ENCODE peak calls at places on chromosomes 2 and 18, in four cellular contexts. C is C1 segment of cervical spinal cord, A is H9, K is Calu3. D is an unnamed sample.

GRCh38 chr2:228559774-228560415 is 378.4 kb upstream of the SPHKAP start:
- DNase-seq in C (no peak), A (no peak), K (no peak), D (no peak)

GRCh38 chr2:231557571-231558217 is 27.4 kb upstream of the NMUR1 start:
- DNase-seq in C (no peak), A (peak; percentile 80), K (peak; percentile 55), D (no peak)

GRCh38 chr2:241048149-241048948 is 49.9 kb downstream of the SNED1 start:
- DNase-seq in C (no peak), A (no peak), K (no peak), D (no peak)

GRCh38 chr2:27992787-27993747 is 102.5 kb downstream of the BABAM2 start:
- DNase-seq in C (no peak), A (no peak), K (peak; percentile 11), D (no peak)

GRCh38 chr2:105525201-105525600 is 126.3 kb upstream of the FHL2 start:
- DNase-seq in C (no peak), A (no peak), K (no peak), D (no peak)

GRCh38 chr2:60172801-60173200 is 380.7 kb downstream of the BCL11A start:
- DNase-seq in C (no peak), A (no peak), K (no peak), D (no peak)

GRCh38 chr18:76052196-76052595 is 442.8 kb downstream of the ZNF516 start:
- DNase-seq in C (no peak), A (no peak), K (no peak), D (no peak)

GRCh38 chr2:222683805-222684204 is 12.3 kb downstream of the MOGAT1 start:
- DNase-seq in C (no peak), A (no peak), K (no peak), D (no peak)

D was measured in nucleus accumbens.